ENCODE peak calls at places on chromosomes 16 and 17, in seven cellular contexts. M, E, Z, R, N, Y and V are unnamed samples.

GRCh38 chr17:73458191-73458590 is 146.4 kb upstream of the CDC42EP4 start:
- DNase-seq in M (no peak), E (no peak), Z (no peak), R (no peak), N (no peak), Y (no peak), V (no peak)

GRCh38 chr16:30649725-30650368 is 913 bp upstream of the PRR14 start:
- DNase-seq in M (no peak), E (no peak), Z (no peak), R (no peak), N (no peak), Y (no peak), V (no peak)

GRCh38 chr16:67024384-67024896 is 4.5 kb upstream of the CBFB start:
- DNase-seq in M (no peak), E (no peak), Z (no peak), R (no peak), N (no peak), Y (no peak), V (no peak)

GRCh38 chr16:12340151-12340733 is 363.7 kb downstream of the SNX29 start:
- DNase-seq in M (peak; percentile 72), E (no peak), Z (peak; percentile 58), R (peak; percentile 74), N (peak; percentile 55), Y (no peak), V (no peak)

GRCh38 chr17:43545383-43545632 is 832 bp downstream of the ETV4 start:
- DNase-seq in M (peak; percentile 86), E (no peak), Z (peak; percentile 77), R (no peak), N (no peak), Y (no peak), V (no peak)

GRCh38 chr17:77471984-77472836 is 331.4 kb downstream of the SEC14L1 start:
- DNase-seq in M (no peak), E (peak; percentile 81), Z (no peak), R (no peak), N (no peak), Y (peak; percentile 67), V (no peak)

GRCh38 chr17:67546578-67547527 is 169.8 kb downstream of the PITPNC1 start:
- DNase-seq in M (no peak), E (no peak), Z (no peak), R (no peak), N (no peak), Y (no peak), V (no peak)

GRCh38 chr17:55814377-55814776 is 63.5 kb downstream of the PCTP start:
- DNase-seq in M (no peak), E (no peak), Z (no peak), R (no peak), N (no peak), Y (no peak), V (no peak)

GRCh38 chr17:49003557-49004511 is 6.6 kb downstream of the IGF2BP1 start:
- DNase-seq in M (peak; percentile 67), E (no peak), Z (peak; percentile 53), R (no peak), N (no peak), Y (no peak), V (no peak)

GRCh38 chr16:75138636-75139035 is 9.7 kb upstream of the ZFP1 start:
- DNase-seq in M (peak; percentile 61), E (no peak), Z (no peak), R (no peak), N (no peak), Y (no peak), V (no peak)

GRCh38 chr17:73510981-73511442 is 133.2 kb downstream of the SDK2 start:
- DNase-seq in M (no peak), E (no peak), Z (no peak), R (no peak), N (no peak), Y (peak; percentile 48), V (no peak)

GRCh38 chr17:79988163-79988971 is 47.3 kb downstream of the TBC1D16 start:
- DNase-seq in M (no peak), E (no peak), Z (no peak), R (peak; percentile 99), N (peak; percentile 83), Y (no peak), V (no peak)

GRCh38 chr17:31321971-31322370 is 549 bp upstream of the EVI2A start:
- DNase-seq in M (no peak), E (no peak), Z (no peak), R (no peak), N (no peak), Y (no peak), V (no peak)

GRCh38 chr16:4370570-4371480 is 823 bp upstream of the VASN start:
- DNase-seq in M (no peak), E (no peak), Z (peak; percentile 78), R (peak; percentile 73), N (no peak), Y (no peak), V (no peak)

GRCh38 chr17:56661906-56662305 is 68.4 kb downstream of the NOG start:
- DNase-seq in M (no peak), E (no peak), Z (no peak), R (no peak), N (peak; percentile 28), Y (no peak), V (no peak)

GRCh38 chr16:83143788-83144187 is 517.0 kb downstream of the CDH13 start:
- DNase-seq in M (no peak), E (no peak), Z (no peak), R (peak; percentile 13), N (no peak), Y (no peak), V (no peak)

GRCh38 chr17:79132271-79133064 is 57.8 kb downstream of the ENGASE start:
- DNase-seq in M (no peak), E (no peak), Z (no peak), R (no peak), N (no peak), Y (no peak), V (no peak)

GRCh38 chr17:77125432-77125901 is 15.3 kb upstream of the SEC14L1 start:
- DNase-seq in M (no peak), E (no peak), Z (no peak), R (peak; percentile 67), N (peak; percentile 91), Y (no peak), V (no peak)

GRCh38 chr17:32515677-32516383 is 29.0 kb downstream of the CDK5R1 start:
- DNase-seq in M (no peak), E (no peak), Z (no peak), R (no peak), N (no peak), Y (no peak), V (peak; percentile 89)

GRCh38 chr17:77681820-77682219 is 276.7 kb upstream of the TNRC6C start:
- DNase-seq in M (no peak), E (no peak), Z (no peak), R (no peak), N (no peak), Y (peak; percentile 73), V (no peak)

GRCh38 chr17:70624208-70624607 is 454.9 kb downstream of the KCNJ2 start:
- DNase-seq in M (no peak), E (no peak), Z (no peak), R (no peak), N (no peak), Y (no peak), V (no peak)

GRCh38 chr16:13856398-13856797 is 63.6 kb upstream of the ERCC4 start:
- DNase-seq in M (no peak), E (no peak), Z (no peak), R (no peak), N (no peak), Y (no peak), V (no peak)

GRCh38 chr17:8532021-8532420 is 96.3 kb downstream of the NDEL1 start:
- DNase-seq in M (no peak), E (no peak), Z (peak; percentile 62), R (peak; percentile 89), N (no peak), Y (no peak), V (no peak)

GRCh38 chr17:79033741-79034501 is 10.0 kb downstream of the C1QTNF1 start:
- DNase-seq in M (no peak), E (no peak), Z (no peak), R (no peak), N (no peak), Y (peak; percentile 52), V (no peak)

GRCh38 chr16:54118846-54119245 is 167.7 kb downstream of the IRX3 start:
- DNase-seq in M (no peak), E (no peak), Z (no peak), R (no peak), N (no peak), Y (no peak), V (no peak)

GRCh38 chr17:49989518-49989880 is 5.5 kb downstream of the DLX3 start:
- DNase-seq in M (peak; percentile 43), E (no peak), Z (no peak), R (no peak), N (no peak), Y (peak; percentile 17), V (no peak)

GRCh38 chr17:28078443-28079229 is 36.2 kb downstream of the NLK start:
- DNase-seq in M (no peak), E (no peak), Z (no peak), R (no peak), N (no peak), Y (no peak), V (no peak)

DNA sequence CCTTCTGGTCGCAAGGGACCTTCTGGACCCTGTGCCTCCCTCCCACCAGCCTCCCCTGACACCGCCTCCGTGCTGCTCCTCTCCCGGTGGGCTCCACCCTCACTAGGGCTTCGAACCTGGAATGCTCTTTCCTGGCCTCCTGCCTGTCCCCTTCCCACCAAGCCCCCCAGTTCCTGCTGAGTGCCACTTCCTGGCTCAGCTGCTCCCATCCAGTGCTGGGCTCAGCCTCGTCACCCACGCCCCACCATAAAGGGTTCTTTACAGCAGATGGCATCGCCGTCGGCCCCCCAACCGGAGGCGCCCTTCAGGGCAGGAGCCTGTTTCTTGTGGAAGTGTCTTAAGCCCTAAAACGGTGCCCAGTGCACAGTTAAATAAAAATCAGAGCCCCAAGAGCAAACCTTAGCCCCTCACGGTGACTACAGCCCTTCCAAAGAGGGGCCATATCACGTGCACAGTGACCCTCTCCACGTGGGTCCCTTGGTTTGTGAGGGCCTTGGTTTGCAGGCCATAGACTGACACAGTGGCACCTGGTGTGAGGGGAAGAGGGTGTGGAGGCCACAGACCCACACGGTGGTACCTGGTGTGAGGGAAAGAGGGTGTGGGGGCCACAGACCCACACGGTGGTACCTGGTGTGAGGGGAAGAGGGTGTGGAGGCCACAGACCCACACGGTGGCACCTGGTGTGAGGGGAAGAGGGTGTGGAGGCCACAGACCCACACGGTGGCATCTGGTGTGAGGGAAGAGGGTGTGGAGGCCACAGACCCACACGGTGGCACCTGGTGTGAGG is 111.4 kb downstream of the METRNL start:
- DNase-seq in M (no peak), E (no peak), Z (no peak), R (no peak), N (no peak), Y (no peak), V (no peak)
- TF ChIP-seq YY1 in M (no peak), E (no peak), Z (no peak), R (no peak), N (no peak), Y (no peak), V (no peak)

GRCh38 chr17:64732336-64733006 is 70.4 kb upstream of the SMURF2 start:
- DNase-seq in M (no peak), E (no peak), Z (no peak), R (peak; percentile 58), N (no peak), Y (peak; percentile 77), V (no peak)
- TF ChIP-seq YY1 in M (no peak), E (no peak), Z (no peak), R (no peak), N (peak; percentile 4), Y (no peak), V (no peak)

GRCh38 chr17:40038882-40039513 is 15.2 kb downstream of the MED24 start:
- DNase-seq in M (peak; percentile 64), E (peak; percentile 52), Z (peak; percentile 43), R (peak; percentile 79), N (peak; percentile 37), Y (peak; percentile 80), V (no peak)
- TF ChIP-seq YY1 in M (no peak), E (no peak), Z (no peak), R (no peak), N (no peak), Y (peak; percentile 14), V (no peak)

GRCh38 chr17:38926290-38927070 is 1.1 kb downstream of the LASP1NB start:
- DNase-seq in M (no peak), E (no peak), Z (no peak), R (no peak), N (no peak), Y (no peak), V (no peak)
- TF ChIP-seq YY1 in M (no peak), E (no peak), Z (no peak), R (no peak), N (no peak), Y (no peak), V (no peak)